ENCODE peak calls at places on chromosome 9, in six cellular contexts. D is T-helper 2 cell; B is cardiac fibroblast; X is stimulated activated CD4-positive, alpha-beta T cell treated with anti-CD3 and anti-CD28 coated beads, TNF-alpha, amount 100 ng/mL, for 4 hours; J is cardiac septum; L is NCI-H460. R is an unnamed sample.

GRCh38 chr9:131129183-131129582 is 3.8 kb downstream of the NUP214 start:
- DNase-seq in D (no peak), B (no peak), X (no peak), J (no peak), L (no peak), R (no peak)

GRCh38 chr9:98899399-98900056 is 44.2 kb upstream of the COL15A1 start:
- DNase-seq in D (no peak), B (peak; percentile 84), X (no peak), J (no peak), L (no peak), R (no peak)

GRCh38 chr9:88236531-88237453 is 98.5 kb upstream of the SPATA31C2 start:
- DNase-seq in D (no peak), B (peak; percentile 17), X (no peak), J (no peak), L (no peak), R (peak; percentile 43)

GRCh38 chr9:89802809-89803355 is 198.1 kb downstream of the GADD45G start:
- DNase-seq in D (no peak), B (peak; percentile 44), X (no peak), J (no peak), L (peak; percentile 24), R (peak; percentile 68)

GRCh38 chr9:130243015-130243881 is 22.3 kb upstream of the HMCN2 start:
- DNase-seq in D (peak; percentile 77), B (peak; percentile 46), X (peak; percentile 62), J (peak; percentile 84), L (peak; percentile 65), R (peak; percentile 73)

GRCh38 chr9:88219601-88220000 is 81.3 kb upstream of the SPATA31C2 start:
- DNase-seq in D (no peak), B (no peak), X (no peak), J (no peak), L (no peak), R (no peak)

GRCh38 chr9:85703398-85703797 is 38.4 kb downstream of the AGTPBP1 start:
- DNase-seq in D (no peak), B (no peak), X (no peak), J (no peak), L (no peak), R (no peak)

GRCh38 chr9:37327553-37327952 is 94.9 kb upstream of the GRHPR start:
- DNase-seq in D (no peak), B (no peak), X (no peak), J (no peak), L (no peak), R (no peak)

GRCh38 chr9:129178983-129179382 is 922 bp upstream of the IER5L start:
- DNase-seq in D (no peak), B (no peak), X (no peak), J (no peak), L (no peak), R (no peak)

GRCh38 chr9:89185980-89186379 is 7.4 kb upstream of the SHC3 start:
- DNase-seq in D (no peak), B (peak; percentile 37), X (no peak), J (no peak), L (peak; percentile 38), R (no peak)

GRCh38 chr9:88476491-88477271 is 58.3 kb upstream of the NXNL2 start:
- DNase-seq in D (no peak), B (peak; percentile 27), X (no peak), J (no peak), L (no peak), R (no peak)

GRCh38 chr9:84731696-84732095 is 62.2 kb downstream of the NTRK2 start:
- DNase-seq in D (no peak), B (no peak), X (no peak), J (no peak), L (no peak), R (no peak)

GRCh38 chr9:16192403-16193017 is 639.7 kb downstream of the CCDC171 start:
- DNase-seq in D (no peak), B (peak; percentile 71), X (no peak), J (no peak), L (no peak), R (no peak)

GRCh38 chr9:86925686-86926085 is 21.6 kb downstream of the GAS1 start:
- DNase-seq in D (no peak), B (peak; percentile 69), X (no peak), J (no peak), L (no peak), R (no peak)

GRCh38 chr9:122188369-122188768 is 28.7 kb downstream of the MORN5 start:
- DNase-seq in D (no peak), B (no peak), X (no peak), J (no peak), L (no peak), R (no peak)

GRCh38 chr9:6640268-6641072 is 5.1 kb downstream of the GLDC start:
- DNase-seq in D (no peak), B (no peak), X (no peak), J (no peak), L (no peak), R (no peak)

GRCh38 chr9:120312031-120312430 is 267.9 kb downstream of the CDK5RAP2 start:
- DNase-seq in D (no peak), B (no peak), X (no peak), J (no peak), L (no peak), R (no peak)

GRCh38 chr9:130137870-130138653 is 34.1 kb upstream of the NCS1 start:
- DNase-seq in D (no peak), B (peak; percentile 88), X (no peak), J (peak; percentile 87), L (peak; percentile 29), R (peak; percentile 69)

GRCh38 chr9:32069169-32069813 is 315.2 kb upstream of the ACO1 start:
- DNase-seq in D (no peak), B (no peak), X (no peak), J (no peak), L (no peak), R (no peak)

GRCh38 chr9:113567361-113568080 is 104.0 kb downstream of the RGS3 start:
- DNase-seq in D (no peak), B (no peak), X (no peak), J (peak; percentile 51), L (no peak), R (no peak)

GRCh38 chr9:9778293-9778692 is 834.5 kb downstream of the PTPRD start:
- DNase-seq in D (no peak), B (no peak), X (no peak), J (no peak), L (no peak), R (no peak)

GRCh38 chr9:136052991-136053756 is 41.9 kb downstream of the NACC2 start:
- DNase-seq in D (no peak), B (peak; percentile 27), X (no peak), J (peak; percentile 67), L (no peak), R (no peak)

GRCh38 chr9:131610231-131610761 is 65.0 kb downstream of the PRRT1B start:
- DNase-seq in D (no peak), B (peak; percentile 95), X (no peak), J (no peak), L (no peak), R (no peak)

GRCh38 chr9:115952667-115953316 is 200.8 kb upstream of the PAPPA start:
- DNase-seq in D (no peak), B (peak; percentile 46), X (no peak), J (no peak), L (peak; percentile 68), R (no peak)

GRCh38 chr9:133449760-133450159 is 10.0 kb upstream of the CACFD1 start:
- DNase-seq in D (no peak), B (no peak), X (no peak), J (no peak), L (no peak), R (no peak)

GRCh38 chr9:78356634-78357033 is 59.7 kb downstream of the PSAT1 start:
- DNase-seq in D (no peak), B (no peak), X (no peak), J (no peak), L (no peak), R (no peak)

GRCh38 chr9:95157491-95158151 is 159.9 kb downstream of the FANCC start:
- DNase-seq in D (no peak), B (peak; percentile 96), X (no peak), J (no peak), L (no peak), R (peak; percentile 48)

GRCh38 chr9:110261631-110262030 is 5.3 kb upstream of the TXN start:
- DNase-seq in D (no peak), B (no peak), X (no peak), J (no peak), L (peak; percentile 31), R (no peak)

GRCh38 chr9:126724226-126724625 is 80.6 kb upstream of the ZBTB43 start:
- DNase-seq in D (no peak), B (no peak), X (no peak), J (no peak), L (no peak), R (no peak)

GRCh38 chr9:105993051-105993854 is 298.9 kb downstream of the TMEM38B start:
- DNase-seq in D (no peak), B (no peak), X (no peak), J (no peak), L (no peak), R (no peak)

GRCh38 chr9:136847827-136848392 is 1.3 kb upstream of the PHPT1 start:
- DNase-seq in D (peak; percentile 77), B (peak; percentile 88), X (no peak), J (peak; percentile 91), L (peak; percentile 89), R (peak; percentile 94)

GRCh38 chr9:76022317-76022716 is 131.8 kb downstream of the PCSK5 start:
- DNase-seq in D (no peak), B (no peak), X (no peak), J (no peak), L (no peak), R (no peak)

GRCh38 chr9:129773262-129774048 is 20.6 kb upstream of the PTGES start:
- DNase-seq in D (no peak), B (peak; percentile 77), X (no peak), J (no peak), L (peak; percentile 56), R (no peak)

R was measured in left cardiac atrium.